ENCODE peak calls at places on chromosome 3, in ten cellular contexts. X, K, R, J, B, C, V, D, Z and N are unnamed samples.

GRCh38 chr3:166080096-166080495 is 242.9 kb upstream of the BCHE start:
- DNase-seq in B (no peak), K (no peak), X (no peak), V (no peak), Z (no peak), D (no peak), J (no peak), C (no peak), R (no peak), N (no peak)

GRCh38 chr3:129975332-129976090 is 991 bp downstream of the TRH start:
- DNase-seq in C (peak; percentile 16), Z (peak; percentile 16), D (no peak), V (no peak), B (no peak), R (no peak), X (no peak), J (no peak), K (peak; percentile 67), N (no peak)

GRCh38 chr3:31092748-31093607 is 198.5 kb upstream of the GADL1 start:
- DNase-seq in R (no peak), Z (no peak), C (no peak), J (peak; percentile 11), B (peak; percentile 37), D (no peak), X (no peak), K (no peak), V (no peak), N (peak; percentile 33)

GRCh38 chr3:182567666-182568065 is 225.6 kb upstream of the ATP11B start:
- DNase-seq in J (no peak), B (no peak), Z (no peak), V (no peak), R (no peak), K (no peak), D (peak; percentile 18), C (no peak), X (no peak), N (no peak)

GRCh38 chr3:160826408-160826807 is 70.4 kb downstream of the PPM1L start:
- DNase-seq in Z (no peak), K (no peak), R (no peak), V (no peak), D (no peak), C (no peak), J (no peak), X (no peak), B (no peak), N (no peak)

GRCh38 chr3:189781384-189781783 is 150.2 kb downstream of the TP63 start:
- DNase-seq in V (no peak), R (no peak), D (no peak), B (no peak), X (no peak), C (no peak), J (no peak), K (no peak), Z (no peak), N (no peak)

GRCh38 chr3:124771083-124771445 is 40.8 kb downstream of the UMPS start:
- DNase-seq in Z (no peak), K (no peak), J (no peak), B (no peak), X (no peak), D (no peak), V (no peak), C (no peak), R (no peak), N (no peak)

GRCh38 chr3:141412087-141412935 is 44.0 kb downstream of the ZBTB38 start:
- DNase-seq in D (no peak), K (no peak), Z (peak; percentile 40), B (peak; percentile 39), V (no peak), J (peak; percentile 74), R (peak; percentile 37), C (peak; percentile 46), X (no peak), N (peak; percentile 68)

GRCh38 chr3:9184464-9184835 is 65.0 kb downstream of the SRGAP3 start:
- DNase-seq in Z (no peak), B (no peak), V (no peak), J (no peak), D (no peak), C (no peak), R (no peak), K (no peak), X (no peak), N (no peak)